ENCODE peak calls at places on chromosomes 16 and 17, in eight cellular contexts. L is stomach; V is BJ; E is WERI-Rb-1; N is B cell; Z is body of pancreas; J is fibroblast of the aortic adventitia; C is activated CD8-positive, alpha-beta T cell treated with anti-CD3 and anti-CD28 coated beads for 36 hours. Y is an unnamed sample.

GRCh38 chr17:38590988-38591758 is 14.6 kb downstream of the SRCIN1 start:
- DNase-seq in N (no peak), V (no peak), Z (peak; percentile 34), J (no peak), C (no peak), L (no peak), E (peak; percentile 94), Y (no peak)

GRCh38 chr16:48076455-48077012 is 79.3 kb downstream of the ABCC12 start:
- DNase-seq in V (peak; percentile 27), C (no peak), J (peak; percentile 69), L (no peak), Z (peak; percentile 7), E (no peak), N (no peak), Y (no peak)

GRCh38 chr17:83077411-83077810 is 2.0 kb upstream of the METRNL start:
- DNase-seq in N (no peak), Z (no peak), C (no peak), J (no peak), L (peak; percentile 52), V (no peak), E (no peak), Y (no peak)

GRCh38 chr16:82846806-82847205 is 220.0 kb downstream of the CDH13 start:
- DNase-seq in C (no peak), L (no peak), Z (no peak), J (no peak), E (no peak), N (no peak), V (no peak), Y (no peak)

GRCh38 chr17:28908640-28909098 is 5.8 kb upstream of the DHRS13 start:
- DNase-seq in L (no peak), N (peak; percentile 17), V (peak; percentile 40), C (no peak), Z (no peak), E (no peak), J (peak; percentile 87), Y (no peak)

GRCh38 chr17:5027921-5028320 is 7.3 kb downstream of the SLC52A1 start:
- DNase-seq in L (no peak), N (no peak), J (no peak), E (no peak), V (no peak), Z (no peak), C (no peak), Y (no peak)

GRCh38 chr17:80034977-80035686 is 540 bp downstream of the TBC1D16 start:
- DNase-seq in N (peak; percentile 55), V (no peak), J (peak; percentile 46), L (no peak), E (no peak), C (peak; percentile 66), Z (peak; percentile 35), Y (peak; percentile 67)

GRCh38 chr16:82987767-82988166 is 361.0 kb downstream of the CDH13 start:
- DNase-seq in C (no peak), L (no peak), E (no peak), Z (no peak), J (peak; percentile 64), N (no peak), V (no peak), Y (no peak)

GRCh38 chr17:3754458-3755334 is 31.0 kb downstream of the HASPIN start:
- DNase-seq in J (no peak), E (no peak), L (peak; percentile 99), V (no peak), C (peak; percentile 87), N (peak; percentile 82), Z (peak; percentile 100), Y (peak; percentile 86)

GRCh38 chr17:5019475-5019956 is 15.7 kb downstream of the SLC52A1 start:
- DNase-seq in N (peak; percentile 66), J (no peak), Z (no peak), C (peak; percentile 73), E (peak; percentile 42), L (no peak), V (no peak), Y (peak; percentile 53)

GRCh38 chr16:29897333-29897732 is 2.0 kb downstream of the SEZ6L2 start:
- DNase-seq in Z (no peak), L (no peak), N (no peak), C (no peak), V (no peak), J (no peak), E (no peak), Y (no peak)

GRCh38 chr17:27339198-27339835 is 45.4 kb downstream of the WSB1 start:
- DNase-seq in Z (no peak), J (no peak), C (no peak), L (no peak), N (no peak), V (no peak), E (no peak), Y (no peak)

GRCh38 chr17:5234645-5235576 is at the start of gene SCIMP:
- DNase-seq in C (no peak), Z (no peak), L (no peak), V (no peak), J (no peak), N (peak; percentile 87), E (no peak), Y (no peak)

GRCh38 chr17:60079401-60079861 is 710 bp upstream of the HEATR6 start:
- DNase-seq in E (peak; percentile 21), N (no peak), J (peak; percentile 73), C (no peak), V (no peak), Z (peak; percentile 7), L (no peak), Y (no peak)

GRCh38 chr17:77131919-77132318 is 8.8 kb upstream of the SEC14L1 start:
- DNase-seq in E (no peak), L (peak; percentile 60), V (no peak), J (peak; percentile 72), C (no peak), N (no peak), Z (peak; percentile 41), Y (no peak)

GRCh38 chr17:43984521-43984920 is 19.9 kb upstream of the NAGS start:
- DNase-seq in C (no peak), Z (no peak), J (no peak), N (no peak), E (no peak), L (no peak), V (no peak), Y (no peak)

DNA sequence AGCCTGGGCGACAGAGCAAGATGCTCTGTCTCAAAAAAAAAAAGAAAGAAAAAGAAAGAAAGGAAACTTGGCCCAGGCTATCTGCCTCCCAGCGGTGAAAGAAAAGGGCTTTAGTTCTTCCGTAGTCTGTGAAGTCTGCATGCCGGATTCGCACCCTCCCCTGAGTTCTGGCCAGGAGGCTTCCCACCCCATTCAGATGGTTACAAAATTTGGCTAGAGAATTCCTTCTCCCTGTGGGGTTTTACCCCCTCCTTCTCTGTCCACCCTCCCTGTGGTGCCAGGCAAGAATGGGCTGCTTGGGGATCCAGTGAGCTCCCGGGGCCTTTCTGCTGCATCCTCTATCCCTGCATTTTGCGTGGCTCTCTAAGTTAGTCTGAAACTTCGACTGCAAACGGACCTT is 37.8 kb downstream of the PAFAH1B1 start:
- DNase-seq in J (no peak), V (no peak), N (no peak), L (no peak), E (no peak), C (no peak), Z (no peak), Y (no peak)
- TF ChIP-seq CTCF in J (no peak), V (no peak), N (no peak), L (no peak), E (no peak), C (no peak), Z (no peak), Y (no peak)

GRCh38 chr17:42670199-42670924 is 6.4 kb downstream of the PLEKHH3 start:
- DNase-seq in L (no peak), Z (no peak), J (no peak), E (no peak), N (peak; percentile 57), C (peak; percentile 64), V (no peak), Y (peak; percentile 90)
- TF ChIP-seq CTCF in L (no peak), Z (no peak), J (no peak), E (no peak), N (peak; percentile 14), C (no peak), V (no peak), Y (peak; percentile 50)

GRCh38 chr16:55643161-55643970 is 12.4 kb upstream of the SLC6A2 start:
- DNase-seq in E (peak; percentile 29), J (peak; percentile 27), C (no peak), N (no peak), V (no peak), Z (peak; percentile 22), L (peak; percentile 59), Y (no peak)

GRCh38 chr16:55645986-55646385 is 9.8 kb upstream of the SLC6A2 start:
- DNase-seq in C (no peak), V (no peak), E (no peak), J (no peak), N (no peak), Z (no peak), L (no peak), Y (no peak)

GRCh38 chr16:55647343-55647742 is 8.4 kb upstream of the SLC6A2 start:
- DNase-seq in C (no peak), E (no peak), V (no peak), J (no peak), N (no peak), L (no peak), Z (no peak), Y (no peak)

GRCh38 chr16:55651841-55652824 is 3.7 kb upstream of the SLC6A2 start:
- DNase-seq in C (no peak), J (no peak), V (no peak), E (no peak), L (no peak), N (no peak), Z (no peak), Y (no peak)

DNA sequence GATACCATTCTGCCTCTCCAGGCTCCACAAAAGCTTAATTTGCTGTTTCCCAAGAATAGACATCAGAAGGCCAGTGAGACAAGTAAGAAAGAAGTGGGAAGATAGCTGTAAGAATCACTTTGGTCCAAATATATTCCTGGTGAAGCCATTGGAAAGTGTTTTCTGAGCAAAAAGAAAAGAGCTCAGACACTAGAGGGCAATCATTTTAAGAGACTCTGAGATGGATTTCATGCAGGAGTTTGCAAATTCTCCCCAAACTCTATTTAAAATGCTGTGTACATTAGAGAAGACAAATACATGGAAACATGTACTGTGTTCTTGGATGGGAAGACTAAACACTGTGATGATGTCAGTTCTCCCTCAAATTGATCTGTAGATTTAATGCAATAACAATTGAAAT is 8.0 kb upstream of the SLC6A2 start:
- DNase-seq in C (no peak), Z (no peak), E (no peak), V (no peak), L (no peak), J (no peak), N (no peak), Y (no peak)
- TF ChIP-seq CTCF in C (no peak), Z (no peak), E (no peak), V (peak; percentile 14), L (no peak), J (no peak), N (no peak), Y (no peak)

DNA sequence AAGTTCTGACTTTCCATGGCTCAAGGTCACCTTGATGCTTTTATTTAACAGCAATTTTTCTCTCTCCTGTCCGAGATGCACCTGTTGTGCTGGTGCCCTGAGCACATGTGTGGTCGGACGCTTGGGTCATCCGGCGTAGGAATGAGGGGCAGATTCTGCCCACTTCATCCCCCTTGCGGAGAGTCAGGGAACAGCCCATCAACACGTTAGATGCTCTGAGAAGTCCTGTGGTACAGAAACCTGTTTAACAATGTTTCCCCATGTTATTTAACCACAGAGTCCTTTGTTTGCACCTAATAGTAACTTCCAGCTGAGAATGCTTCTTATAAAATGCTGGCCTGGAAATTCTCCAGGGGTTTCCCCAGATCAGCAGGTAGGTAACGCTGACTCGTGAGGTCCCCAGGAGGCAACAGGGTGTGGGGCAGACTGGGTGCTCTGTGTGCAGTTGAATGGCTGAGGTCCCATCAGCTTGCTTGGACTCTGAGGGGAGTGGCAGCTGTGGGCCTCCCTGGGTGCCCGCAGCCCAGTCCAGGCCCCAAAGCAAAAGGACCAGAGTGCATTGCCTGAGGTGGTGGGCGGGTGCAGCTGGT is 17.8 kb downstream of the DOC2B start:
- DNase-seq in V (no peak), E (no peak), Z (no peak), L (no peak), C (no peak), N (no peak), J (no peak), Y (no peak)
- TF ChIP-seq CTCF in V (peak; percentile 31), E (no peak), Z (no peak), L (no peak), C (no peak), N (no peak), J (peak; percentile 14), Y (no peak)